ENCODE peak calls at places on chromosome 19, in five cellular contexts. D, L, J, G and S are unnamed samples.

GRCh38 chr19:45716314-45717130 is 14.2 kb downstream of the FBXO46 start:
- DNase-seq in G (no peak), D (peak), J (peak), L (peak), S (no peak)

GRCh38 chr19:4878491-4878968 is 11.1 kb upstream of the PLIN3 start:
- DNase-seq in L (no peak), J (no peak), G (no peak), D (no peak), S (no peak)

GRCh38 chr19:39843919-39844793 is 2.0 kb downstream of the FBL start:
- DNase-seq in J (peak), G (peak), L (peak), D (peak), S (peak)

GRCh38 chr19:6593651-6594416 is 2.9 kb upstream of the CD70 start:
- DNase-seq in D (no peak), L (peak), J (no peak), G (no peak), S (no peak)

GRCh38 chr19:15717781-15718180 is 10.0 kb upstream of the OR10H2 start:
- DNase-seq in J (no peak), G (no peak), L (no peak), D (no peak), S (no peak)

GRCh38 chr19:11708457-11708856 is 30.3 kb downstream of the ZNF823 start:
- DNase-seq in G (no peak), L (no peak), D (no peak), J (no peak), S (no peak)

GRCh38 chr19:43518051-43518450 is 8.9 kb downstream of the ETHE1 start:
- DNase-seq in L (no peak), D (no peak), J (no peak), G (no peak), S (no peak)

GRCh38 chr19:31962565-31962996 is 382.8 kb upstream of the ZNF507 start:
- DNase-seq in L (peak), J (no peak), D (no peak), G (no peak), S (no peak)

GRCh38 chr19:16714702-16715294 is 4.8 kb upstream of the NWD1 start:
- DNase-seq in G (no peak), D (peak), J (peak), L (peak), S (peak)